ENCODE peak calls at places on chromosomes 16 and 17, in ten cellular contexts. One of them, this sample, is unnamed.

GRCh38 chr16:86874141-86874540 is 295.8 kb downstream of the FOXL1 start:
- DNase-seq in EH: peak
- DNase-seq in stimulated activated naive B cell treated with anti-CD40 and anti-IgM and Interleukin-4, amounts not matched to agents 10 μg/mL and 1 μg/mL and 100 μg/mL, for 72 hours: no peak
- DNase-seq in glutamatergic neuron: no peak
- DNase-seq in COR-L47: no peak
- DNase-seq in astrocyte of the hippocampus: no peak
- DNase-seq in naive thymus-derived CD8-positive, alpha-beta T cell: no peak
- DNase-seq in breast epithelium: no peak
- DNase-seq in T-cell: no peak
- DNase-seq in GM04504: no peak
- DNase-seq in this sample: peak

GRCh38 chr17:16178836-16179235 is 36.5 kb downstream of the NCOR1 start:
- DNase-seq in GM04504: no peak
- DNase-seq in naive thymus-derived CD8-positive, alpha-beta T cell: no peak
- DNase-seq in T-cell: no peak
- DNase-seq in breast epithelium: no peak
- DNase-seq in stimulated activated naive B cell treated with anti-CD40 and anti-IgM and Interleukin-4, amounts not matched to agents 10 μg/mL and 1 μg/mL and 100 μg/mL, for 72 hours: no peak
- DNase-seq in COR-L47: no peak
- DNase-seq in astrocyte of the hippocampus: no peak
- DNase-seq in glutamatergic neuron: no peak
- DNase-seq in EH: no peak
- DNase-seq in this sample: no peak

GRCh38 chr16:3173892-3174617 is 13.9 kb upstream of the OR1F1 start:
- DNase-seq in GM04504: no peak
- DNase-seq in stimulated activated naive B cell treated with anti-CD40 and anti-IgM and Interleukin-4, amounts not matched to agents 10 μg/mL and 1 μg/mL and 100 μg/mL, for 72 hours: no peak
- DNase-seq in breast epithelium: no peak
- DNase-seq in naive thymus-derived CD8-positive, alpha-beta T cell: no peak
- DNase-seq in EH: peak
- DNase-seq in glutamatergic neuron: peak
- DNase-seq in astrocyte of the hippocampus: no peak
- DNase-seq in T-cell: no peak
- DNase-seq in COR-L47: peak
- DNase-seq in this sample: no peak

GRCh38 chr17:77281024-77281903 is 140.5 kb downstream of the SEC14L1 start:
- DNase-seq in naive thymus-derived CD8-positive, alpha-beta T cell: peak
- DNase-seq in T-cell: peak
- DNase-seq in GM04504: no peak
- DNase-seq in breast epithelium: peak
- DNase-seq in COR-L47: peak
- DNase-seq in EH: peak
- DNase-seq in astrocyte of the hippocampus: peak
- DNase-seq in glutamatergic neuron: peak
- DNase-seq in stimulated activated naive B cell treated with anti-CD40 and anti-IgM and Interleukin-4, amounts not matched to agents 10 μg/mL and 1 μg/mL and 100 μg/mL, for 72 hours: peak
- DNase-seq in this sample: no peak

GRCh38 chr17:17853811-17854527 is 17.2 kb upstream of the SREBF1 start:
- DNase-seq in COR-L47: no peak
- DNase-seq in astrocyte of the hippocampus: no peak
- DNase-seq in EH: peak
- DNase-seq in breast epithelium: no peak
- DNase-seq in GM04504: no peak
- DNase-seq in glutamatergic neuron: no peak
- DNase-seq in T-cell: no peak
- DNase-seq in naive thymus-derived CD8-positive, alpha-beta T cell: no peak
- DNase-seq in stimulated activated naive B cell treated with anti-CD40 and anti-IgM and Interleukin-4, amounts not matched to agents 10 μg/mL and 1 μg/mL and 100 μg/mL, for 72 hours: no peak
- DNase-seq in this sample: peak

GRCh38 chr17:31587462-31587861 is 196.0 kb downstream of the RAB11FIP4 start:
- DNase-seq in EH: no peak
- DNase-seq in glutamatergic neuron: no peak
- DNase-seq in breast epithelium: no peak
- DNase-seq in GM04504: no peak
- DNase-seq in stimulated activated naive B cell treated with anti-CD40 and anti-IgM and Interleukin-4, amounts not matched to agents 10 μg/mL and 1 μg/mL and 100 μg/mL, for 72 hours: no peak
- DNase-seq in COR-L47: no peak
- DNase-seq in T-cell: no peak
- DNase-seq in astrocyte of the hippocampus: no peak
- DNase-seq in naive thymus-derived CD8-positive, alpha-beta T cell: no peak
- DNase-seq in this sample: no peak

GRCh38 chr16:57818377-57819055 is 16.2 kb upstream of the KIFC3 start:
- DNase-seq in COR-L47: peak
- DNase-seq in stimulated activated naive B cell treated with anti-CD40 and anti-IgM and Interleukin-4, amounts not matched to agents 10 μg/mL and 1 μg/mL and 100 μg/mL, for 72 hours: no peak
- DNase-seq in glutamatergic neuron: no peak
- DNase-seq in EH: no peak
- DNase-seq in GM04504: no peak
- DNase-seq in naive thymus-derived CD8-positive, alpha-beta T cell: no peak
- DNase-seq in astrocyte of the hippocampus: no peak
- DNase-seq in breast epithelium: no peak
- DNase-seq in T-cell: no peak
- DNase-seq in this sample: no peak

GRCh38 chr16:2507679-2508064 is 6.1 kb upstream of the ATP6V0C start:
- DNase-seq in naive thymus-derived CD8-positive, alpha-beta T cell: no peak
- DNase-seq in breast epithelium: no peak
- DNase-seq in COR-L47: no peak
- DNase-seq in T-cell: no peak
- DNase-seq in glutamatergic neuron: no peak
- DNase-seq in astrocyte of the hippocampus: no peak
- DNase-seq in GM04504: no peak
- DNase-seq in stimulated activated naive B cell treated with anti-CD40 and anti-IgM and Interleukin-4, amounts not matched to agents 10 μg/mL and 1 μg/mL and 100 μg/mL, for 72 hours: no peak
- DNase-seq in EH: no peak
- DNase-seq in this sample: no peak

GRCh38 chr17:54835015-54835414 is 65.6 kb upstream of the TOM1L1 start:
- DNase-seq in glutamatergic neuron: no peak
- DNase-seq in GM04504: no peak
- DNase-seq in stimulated activated naive B cell treated with anti-CD40 and anti-IgM and Interleukin-4, amounts not matched to agents 10 μg/mL and 1 μg/mL and 100 μg/mL, for 72 hours: no peak
- DNase-seq in naive thymus-derived CD8-positive, alpha-beta T cell: no peak
- DNase-seq in breast epithelium: no peak
- DNase-seq in astrocyte of the hippocampus: no peak
- DNase-seq in T-cell: no peak
- DNase-seq in COR-L47: no peak
- DNase-seq in EH: no peak
- DNase-seq in this sample: no peak

GRCh38 chr17:13647551-13647950 is 45.8 kb upstream of the HS3ST3A1 start:
- DNase-seq in breast epithelium: no peak
- DNase-seq in glutamatergic neuron: no peak
- DNase-seq in GM04504: peak
- DNase-seq in astrocyte of the hippocampus: peak
- DNase-seq in T-cell: no peak
- DNase-seq in COR-L47: no peak
- DNase-seq in EH: peak
- DNase-seq in naive thymus-derived CD8-positive, alpha-beta T cell: no peak
- DNase-seq in stimulated activated naive B cell treated with anti-CD40 and anti-IgM and Interleukin-4, amounts not matched to agents 10 μg/mL and 1 μg/mL and 100 μg/mL, for 72 hours: no peak
- DNase-seq in this sample: no peak

GRCh38 chr17:17849863-17850373 is 13.1 kb upstream of the SREBF1 start:
- DNase-seq in naive thymus-derived CD8-positive, alpha-beta T cell: peak
- DNase-seq in glutamatergic neuron: no peak
- DNase-seq in breast epithelium: no peak
- DNase-seq in COR-L47: peak
- DNase-seq in stimulated activated naive B cell treated with anti-CD40 and anti-IgM and Interleukin-4, amounts not matched to agents 10 μg/mL and 1 μg/mL and 100 μg/mL, for 72 hours: no peak
- DNase-seq in astrocyte of the hippocampus: peak
- DNase-seq in GM04504: no peak
- DNase-seq in EH: peak
- DNase-seq in T-cell: peak
- DNase-seq in this sample: peak

GRCh38 chr17:81118308-81119221 is 46.7 kb upstream of the PVALEF start:
- DNase-seq in glutamatergic neuron: no peak
- DNase-seq in GM04504: no peak
- DNase-seq in astrocyte of the hippocampus: no peak
- DNase-seq in EH: no peak
- DNase-seq in COR-L47: no peak
- DNase-seq in breast epithelium: no peak
- DNase-seq in naive thymus-derived CD8-positive, alpha-beta T cell: no peak
- DNase-seq in stimulated activated naive B cell treated with anti-CD40 and anti-IgM and Interleukin-4, amounts not matched to agents 10 μg/mL and 1 μg/mL and 100 μg/mL, for 72 hours: no peak
- DNase-seq in T-cell: no peak
- DNase-seq in this sample: no peak

GRCh38 chr16:87855852-87856715 is 13.2 kb downstream of the SLC7A5 start:
- DNase-seq in astrocyte of the hippocampus: peak
- DNase-seq in glutamatergic neuron: peak
- DNase-seq in GM04504: no peak
- DNase-seq in COR-L47: no peak
- DNase-seq in breast epithelium: no peak
- DNase-seq in EH: peak
- DNase-seq in stimulated activated naive B cell treated with anti-CD40 and anti-IgM and Interleukin-4, amounts not matched to agents 10 μg/mL and 1 μg/mL and 100 μg/mL, for 72 hours: peak
- DNase-seq in naive thymus-derived CD8-positive, alpha-beta T cell: no peak
- DNase-seq in T-cell: peak
- DNase-seq in this sample: peak

GRCh38 chr16:66516172-66516807 is 33.6 kb downstream of the TK2 start:
- DNase-seq in glutamatergic neuron: no peak
- DNase-seq in T-cell: no peak
- DNase-seq in breast epithelium: no peak
- DNase-seq in stimulated activated naive B cell treated with anti-CD40 and anti-IgM and Interleukin-4, amounts not matched to agents 10 μg/mL and 1 μg/mL and 100 μg/mL, for 72 hours: no peak
- DNase-seq in COR-L47: no peak
- DNase-seq in astrocyte of the hippocampus: no peak
- DNase-seq in naive thymus-derived CD8-positive, alpha-beta T cell: no peak
- DNase-seq in GM04504: no peak
- DNase-seq in EH: no peak
- DNase-seq in this sample: no peak

GRCh38 chr16:4935231-4935855 is 1.6 kb downstream of the PPL start:
- DNase-seq in T-cell: no peak
- DNase-seq in astrocyte of the hippocampus: no peak
- DNase-seq in breast epithelium: peak
- DNase-seq in EH: peak
- DNase-seq in GM04504: peak
- DNase-seq in glutamatergic neuron: no peak
- DNase-seq in COR-L47: no peak
- DNase-seq in stimulated activated naive B cell treated with anti-CD40 and anti-IgM and Interleukin-4, amounts not matched to agents 10 μg/mL and 1 μg/mL and 100 μg/mL, for 72 hours: no peak
- DNase-seq in naive thymus-derived CD8-positive, alpha-beta T cell: no peak
- DNase-seq in this sample: peak

GRCh38 chr17:1718362-1719165 is 5.9 kb upstream of the WDR81 start:
- DNase-seq in stimulated activated naive B cell treated with anti-CD40 and anti-IgM and Interleukin-4, amounts not matched to agents 10 μg/mL and 1 μg/mL and 100 μg/mL, for 72 hours: no peak
- DNase-seq in COR-L47: no peak
- DNase-seq in EH: no peak
- DNase-seq in GM04504: no peak
- DNase-seq in breast epithelium: no peak
- DNase-seq in glutamatergic neuron: no peak
- DNase-seq in naive thymus-derived CD8-positive, alpha-beta T cell: no peak
- DNase-seq in T-cell: no peak
- DNase-seq in astrocyte of the hippocampus: no peak
- DNase-seq in this sample: no peak

GRCh38 chr16:84739349-84740124 is 39.7 kb downstream of the USP10 start:
- DNase-seq in naive thymus-derived CD8-positive, alpha-beta T cell: no peak
- DNase-seq in stimulated activated naive B cell treated with anti-CD40 and anti-IgM and Interleukin-4, amounts not matched to agents 10 μg/mL and 1 μg/mL and 100 μg/mL, for 72 hours: no peak
- DNase-seq in breast epithelium: no peak
- DNase-seq in COR-L47: no peak
- DNase-seq in GM04504: peak
- DNase-seq in glutamatergic neuron: no peak
- DNase-seq in astrocyte of the hippocampus: peak
- DNase-seq in T-cell: no peak
- DNase-seq in EH: peak
- DNase-seq in this sample: peak

GRCh38 chr16:21156767-21157467 is 1.6 kb upstream of the LDAF1 start:
- DNase-seq in naive thymus-derived CD8-positive, alpha-beta T cell: no peak
- DNase-seq in EH: peak
- DNase-seq in breast epithelium: no peak
- DNase-seq in GM04504: peak
- DNase-seq in astrocyte of the hippocampus: peak
- DNase-seq in T-cell: no peak
- DNase-seq in glutamatergic neuron: peak
- DNase-seq in stimulated activated naive B cell treated with anti-CD40 and anti-IgM and Interleukin-4, amounts not matched to agents 10 μg/mL and 1 μg/mL and 100 μg/mL, for 72 hours: no peak
- DNase-seq in COR-L47: peak
- DNase-seq in this sample: peak

GRCh38 chr16:22948603-22949368 is 134.8 kb downstream of the HS3ST2 start:
- DNase-seq in T-cell: no peak
- DNase-seq in breast epithelium: peak
- DNase-seq in GM04504: peak
- DNase-seq in astrocyte of the hippocampus: peak
- DNase-seq in glutamatergic neuron: peak
- DNase-seq in naive thymus-derived CD8-positive, alpha-beta T cell: no peak
- DNase-seq in EH: peak
- DNase-seq in stimulated activated naive B cell treated with anti-CD40 and anti-IgM and Interleukin-4, amounts not matched to agents 10 μg/mL and 1 μg/mL and 100 μg/mL, for 72 hours: peak
- DNase-seq in COR-L47: no peak
- DNase-seq in this sample: peak

GRCh38 chr17:64750478-64750877 is 88.4 kb upstream of the SMURF2 start:
- DNase-seq in naive thymus-derived CD8-positive, alpha-beta T cell: no peak
- DNase-seq in astrocyte of the hippocampus: no peak
- DNase-seq in stimulated activated naive B cell treated with anti-CD40 and anti-IgM and Interleukin-4, amounts not matched to agents 10 μg/mL and 1 μg/mL and 100 μg/mL, for 72 hours: no peak
- DNase-seq in breast epithelium: no peak
- DNase-seq in glutamatergic neuron: no peak
- DNase-seq in EH: no peak
- DNase-seq in GM04504: no peak
- DNase-seq in T-cell: no peak
- DNase-seq in COR-L47: no peak
- DNase-seq in this sample: no peak

GRCh38 chr17:9839433-9839832 is 13.7 kb downstream of the GLP2R start:
- DNase-seq in EH: peak
- DNase-seq in naive thymus-derived CD8-positive, alpha-beta T cell: no peak
- DNase-seq in astrocyte of the hippocampus: peak
- DNase-seq in COR-L47: no peak
- DNase-seq in glutamatergic neuron: no peak
- DNase-seq in breast epithelium: no peak
- DNase-seq in GM04504: no peak
- DNase-seq in T-cell: no peak
- DNase-seq in stimulated activated naive B cell treated with anti-CD40 and anti-IgM and Interleukin-4, amounts not matched to agents 10 μg/mL and 1 μg/mL and 100 μg/mL, for 72 hours: no peak
- DNase-seq in this sample: peak

GRCh38 chr17:50640701-50641338 is 6.1 kb downstream of the ABCC3 start:
- DNase-seq in naive thymus-derived CD8-positive, alpha-beta T cell: no peak
- DNase-seq in EH: peak
- DNase-seq in stimulated activated naive B cell treated with anti-CD40 and anti-IgM and Interleukin-4, amounts not matched to agents 10 μg/mL and 1 μg/mL and 100 μg/mL, for 72 hours: no peak
- DNase-seq in astrocyte of the hippocampus: no peak
- DNase-seq in glutamatergic neuron: no peak
- DNase-seq in COR-L47: no peak
- DNase-seq in breast epithelium: no peak
- DNase-seq in GM04504: no peak
- DNase-seq in T-cell: no peak
- DNase-seq in this sample: peak

GRCh38 chr16:85712841-85713240 is 24.1 kb upstream of the GINS2 start:
- DNase-seq in astrocyte of the hippocampus: no peak
- DNase-seq in GM04504: no peak
- DNase-seq in stimulated activated naive B cell treated with anti-CD40 and anti-IgM and Interleukin-4, amounts not matched to agents 10 μg/mL and 1 μg/mL and 100 μg/mL, for 72 hours: no peak
- DNase-seq in T-cell: no peak
- DNase-seq in COR-L47: peak
- DNase-seq in EH: no peak
- DNase-seq in naive thymus-derived CD8-positive, alpha-beta T cell: no peak
- DNase-seq in breast epithelium: no peak
- DNase-seq in glutamatergic neuron: no peak
- DNase-seq in this sample: no peak

GRCh38 chr17:57523926-57524634 is 221.0 kb downstream of the CCDC182 start:
- DNase-seq in GM04504: no peak
- DNase-seq in COR-L47: peak
- DNase-seq in glutamatergic neuron: no peak
- DNase-seq in breast epithelium: no peak
- DNase-seq in T-cell: no peak
- DNase-seq in EH: peak
- DNase-seq in naive thymus-derived CD8-positive, alpha-beta T cell: no peak
- DNase-seq in astrocyte of the hippocampus: peak
- DNase-seq in stimulated activated naive B cell treated with anti-CD40 and anti-IgM and Interleukin-4, amounts not matched to agents 10 μg/mL and 1 μg/mL and 100 μg/mL, for 72 hours: no peak
- DNase-seq in this sample: peak

GRCh38 chr17:35896011-35896587 is 15.9 kb upstream of the CCL5 start:
- DNase-seq in astrocyte of the hippocampus: no peak
- DNase-seq in glutamatergic neuron: no peak
- DNase-seq in stimulated activated naive B cell treated with anti-CD40 and anti-IgM and Interleukin-4, amounts not matched to agents 10 μg/mL and 1 μg/mL and 100 μg/mL, for 72 hours: no peak
- DNase-seq in EH: no peak
- DNase-seq in GM04504: no peak
- DNase-seq in naive thymus-derived CD8-positive, alpha-beta T cell: no peak
- DNase-seq in breast epithelium: no peak
- DNase-seq in COR-L47: no peak
- DNase-seq in T-cell: peak
- DNase-seq in this sample: no peak

GRCh38 chr16:68732068-68732680 is 4.9 kb upstream of the CDH1 start:
- DNase-seq in stimulated activated naive B cell treated with anti-CD40 and anti-IgM and Interleukin-4, amounts not matched to agents 10 μg/mL and 1 μg/mL and 100 μg/mL, for 72 hours: no peak
- DNase-seq in GM04504: no peak
- DNase-seq in breast epithelium: peak
- DNase-seq in EH: peak
- DNase-seq in COR-L47: peak
- DNase-seq in T-cell: no peak
- DNase-seq in naive thymus-derived CD8-positive, alpha-beta T cell: no peak
- DNase-seq in glutamatergic neuron: no peak
- DNase-seq in astrocyte of the hippocampus: peak
- DNase-seq in this sample: peak

GRCh38 chr16:49469930-49470451 is 96.4 kb downstream of the C16orf78 start:
- DNase-seq in naive thymus-derived CD8-positive, alpha-beta T cell: no peak
- DNase-seq in T-cell: no peak
- DNase-seq in astrocyte of the hippocampus: no peak
- DNase-seq in COR-L47: no peak
- DNase-seq in GM04504: no peak
- DNase-seq in EH: no peak
- DNase-seq in breast epithelium: no peak
- DNase-seq in stimulated activated naive B cell treated with anti-CD40 and anti-IgM and Interleukin-4, amounts not matched to agents 10 μg/mL and 1 μg/mL and 100 μg/mL, for 72 hours: no peak
- DNase-seq in glutamatergic neuron: peak
- DNase-seq in this sample: no peak

GRCh38 chr16:10940501-10941079 is 1.7 kb downstream of the DEXI start:
- DNase-seq in GM04504: no peak
- DNase-seq in T-cell: no peak
- DNase-seq in EH: no peak
- DNase-seq in breast epithelium: no peak
- DNase-seq in COR-L47: no peak
- DNase-seq in glutamatergic neuron: peak
- DNase-seq in stimulated activated naive B cell treated with anti-CD40 and anti-IgM and Interleukin-4, amounts not matched to agents 10 μg/mL and 1 μg/mL and 100 μg/mL, for 72 hours: no peak
- DNase-seq in naive thymus-derived CD8-positive, alpha-beta T cell: no peak
- DNase-seq in astrocyte of the hippocampus: no peak
- DNase-seq in this sample: no peak